ENCODE peak calls at places on chromosomes 2 and 18, in ten cellular contexts. P is testis, Q is A549, K is spleen, M is uterus, B is esophagus muscularis mucosa, H is prostate gland, O is gastrocnemius medialis, W is H54, U is IMR-90. X is an unnamed sample.
A peak's percentile ranks its signal among the peaks of the same experiment; 100 is the strongest.

GRCh38 chr18:54879691-54880090 is 51.4 kb downstream of the RAB27B start:
- DNase-seq in W (no peak), U (no peak), K (no peak), O (no peak), B (no peak), M (no peak), H (no peak), Q (no peak), P (no peak), X (no peak)

GRCh38 chr2:218230882-218231281 is 13.9 kb downstream of the ARPC2 start:
- DNase-seq in P (no peak), Q (peak; percentile 66), W (no peak), B (no peak), O (no peak), K (no peak), H (no peak), U (peak; percentile 42), M (no peak), X (peak; percentile 48)

GRCh38 chr2:152106464-152106863 is 7.6 kb upstream of the CACNB4 start:
- DNase-seq in W (no peak), O (no peak), U (no peak), M (no peak), Q (no peak), K (no peak), B (no peak), H (no peak), P (no peak), X (no peak)

GRCh38 chr2:181944914-181945291 is 40.8 kb upstream of the PPP1R1C start:
- DNase-seq in B (no peak), O (no peak), W (no peak), K (no peak), Q (no peak), H (no peak), P (no peak), U (no peak), M (no peak), X (no peak)

GRCh38 chr2:32357545-32358482 is 991 bp downstream of the BIRC6 start:
- DNase-seq in O (peak; percentile 12), Q (peak; percentile 56), W (peak; percentile 39), K (peak; percentile 91), H (peak; percentile 13), U (peak; percentile 31), B (peak; percentile 91), M (peak; percentile 39), P (peak; percentile 50), X (peak; percentile 72)

GRCh38 chr2:23449831-23450331 is 64.9 kb downstream of the KLHL29 start:
- DNase-seq in W (no peak), O (no peak), Q (no peak), K (no peak), H (no peak), P (no peak), M (no peak), B (no peak), U (no peak), X (no peak)

GRCh38 chr18:39600894-39601293 is 2035.3 kb upstream of the CELF4 start:
- DNase-seq in M (no peak), B (no peak), K (no peak), H (no peak), W (no peak), Q (no peak), U (no peak), P (no peak), O (no peak), X (no peak)

GRCh38 chr2:181058378-181059269 is 78.2 kb downstream of the UBE2E3 start:
- DNase-seq in B (no peak), W (no peak), M (no peak), Q (peak; percentile 49), H (no peak), U (peak; percentile 29), K (no peak), O (no peak), P (peak; percentile 22), X (peak; percentile 79)

GRCh38 chr2:219000569-219000960 is 7.3 kb upstream of the CRYBA2 start:
- DNase-seq in M (no peak), P (no peak), Q (no peak), B (no peak), H (no peak), O (no peak), W (no peak), K (no peak), U (no peak), X (no peak)

GRCh38 chr2:227942021-227942420 is 70.6 kb downstream of the DAW1 start:
- DNase-seq in H (no peak), M (no peak), Q (no peak), K (no peak), B (no peak), P (no peak), O (no peak), U (no peak), W (peak; percentile 15), X (no peak)

GRCh38 chr2:34340307-34340706 is 741.2 kb upstream of the FAM98A start:
- DNase-seq in W (no peak), U (no peak), H (no peak), O (no peak), Q (no peak), B (no peak), M (no peak), K (no peak), P (no peak), X (no peak)

GRCh38 chr2:203814661-203815540 is 52.7 kb upstream of the CTLA4 start:
- DNase-seq in P (peak; percentile 66), M (peak; percentile 39), U (peak; percentile 82), B (peak; percentile 89), H (peak; percentile 40), K (peak; percentile 76), W (peak; percentile 44), O (peak; percentile 27), Q (peak; percentile 76), X (peak; percentile 50)

GRCh38 chr18:80147418-80148315 is 38.6 kb downstream of the ADNP2 start:
- DNase-seq in H (peak; percentile 93), K (peak; percentile 91), U (peak; percentile 72), O (peak; percentile 66), B (peak; percentile 94), P (peak; percentile 97), M (peak; percentile 89), W (no peak), Q (peak; percentile 62), X (peak; percentile 75)
- TF ChIP-seq POLR2A in H (peak; percentile 24), K (no peak), U (no peak), O (peak; percentile 29), B (no peak), P (no peak), M (no peak), W (peak; percentile 61), Q (peak; percentile 89), X (no peak)

GRCh38 chr2:127526940-127527804 is 883 bp upstream of the IWS1 start:
- DNase-seq in Q (no peak), B (no peak), U (no peak), M (no peak), K (no peak), W (no peak), O (no peak), H (peak; percentile 71), P (no peak), X (peak; percentile 57)

GRCh38 chr2:127523269-127523930 is 2.9 kb downstream of the IWS1 start:
- DNase-seq in Q (no peak), M (no peak), K (no peak), P (no peak), H (no peak), O (no peak), W (no peak), B (no peak), U (no peak), X (no peak)

GRCh38 chr2:127528487-127528886 is 2.2 kb upstream of the IWS1 start:
- DNase-seq in O (no peak), W (no peak), U (no peak), K (no peak), M (no peak), P (no peak), H (no peak), Q (no peak), B (no peak), X (no peak)

GRCh38 chr2:127526142-127526939 is at the start of gene IWS1:
- DNase-seq in O (peak; percentile 93), K (peak; percentile 97), U (peak; percentile 97), P (peak; percentile 97), B (peak; percentile 99), W (peak; percentile 84), H (peak; percentile 96), M (peak; percentile 93), Q (peak; percentile 97), X (peak; percentile 97)

DNA sequence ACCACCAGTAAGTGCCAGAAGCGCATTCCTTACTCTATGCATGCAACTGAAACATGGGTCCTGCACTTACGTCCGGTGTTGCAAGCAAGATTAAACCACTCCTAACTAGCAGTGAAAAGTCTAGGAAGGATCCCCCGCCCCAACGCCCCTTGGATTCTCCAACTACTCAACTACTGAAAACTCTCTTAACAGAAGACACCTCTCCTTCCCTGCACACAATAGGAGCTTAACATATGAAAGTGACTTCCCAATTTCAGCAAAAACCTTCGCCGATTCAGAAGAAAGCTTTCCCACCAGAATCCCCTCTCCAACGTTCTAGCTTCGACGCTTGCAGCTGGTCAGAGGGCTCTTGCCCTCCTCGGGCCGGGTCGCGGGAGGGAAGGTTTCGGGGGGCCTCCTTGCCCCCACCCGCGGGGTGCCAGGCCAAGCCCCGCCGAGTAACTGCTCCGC is 572 bp downstream of the IWS1 start:
- DNase-seq in H (no peak), O (no peak), P (peak; percentile 34), B (no peak), M (no peak), W (no peak), K (no peak), Q (peak; percentile 26), U (peak; percentile 59), X (peak; percentile 63)
- TF ChIP-seq POLR2A in H (no peak), O (no peak), P (no peak), B (no peak), M (no peak), W (no peak), K (no peak), Q (no peak), U (no peak), X (no peak)

GRCh38 chr2:13000644-13001375 is 284.1 kb downstream of the TRIB2 start:
- DNase-seq in Q (no peak), M (no peak), H (no peak), O (no peak), K (no peak), W (no peak), U (peak; percentile 29), B (no peak), P (peak; percentile 27), X (no peak)
- TF ChIP-seq POLR2A in Q (no peak), M (no peak), H (no peak), O (no peak), K (no peak), W (no peak), U (no peak), B (no peak), P (no peak), X (no peak)

DNA sequence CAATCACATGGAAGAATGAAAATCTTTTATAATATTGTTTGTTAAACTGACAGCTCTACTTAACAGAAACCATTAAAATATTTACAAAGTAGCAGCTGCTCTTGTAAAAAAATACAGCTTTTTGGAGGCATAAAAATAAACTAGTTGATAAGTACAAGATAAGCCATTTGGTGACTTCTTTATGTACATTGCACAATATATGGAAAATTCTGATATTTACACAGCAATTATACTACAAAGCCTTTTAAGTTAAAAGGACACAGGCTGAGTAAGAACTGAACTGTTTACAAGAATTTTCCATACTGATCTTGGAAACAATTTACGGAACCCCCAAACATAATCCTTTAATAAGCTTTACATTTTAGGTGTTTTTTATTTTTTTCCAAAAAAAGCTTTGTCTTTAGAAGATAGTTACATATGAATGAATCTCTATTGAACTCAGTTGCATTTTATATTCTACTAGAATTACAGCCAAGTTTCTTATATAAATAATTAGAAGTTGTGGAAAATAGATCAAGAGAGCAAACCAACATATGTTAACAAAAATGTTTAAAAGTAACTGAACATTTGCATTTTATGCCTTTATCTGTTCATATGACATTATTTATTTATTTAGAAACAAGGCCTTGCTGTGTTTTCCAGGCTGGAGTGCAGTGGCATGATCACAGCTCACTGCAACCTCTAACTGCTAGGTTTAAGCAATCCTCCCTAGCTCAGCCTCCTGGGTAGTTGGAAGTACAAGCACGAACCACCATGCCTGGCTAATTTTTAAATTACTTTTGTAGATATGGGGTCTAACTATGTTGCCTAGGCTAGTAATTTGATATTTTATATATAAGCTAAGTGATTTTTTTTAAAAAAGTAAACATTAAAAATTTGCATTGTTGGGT is 142.5 kb downstream of the OTX1 start:
- DNase-seq in H (no peak), K (no peak), Q (peak; percentile 20), P (no peak), M (no peak), U (no peak), O (no peak), B (no peak), W (no peak), X (no peak)
- TF ChIP-seq POLR2A in H (no peak), K (no peak), Q (no peak), P (no peak), M (no peak), U (no peak), O (no peak), B (no peak), W (no peak), X (no peak)

X was measured in erythroblast.